ENCODE peak calls at places on chromosome 17, in five cellular contexts. C is cardiac muscle cell, F is body of pancreas, Q is thoracic aorta, N is IMR-90. O is an unnamed sample.

GRCh38 chr17:33506889-33507650 is 214.0 kb upstream of the ASIC2 start:
- DNase-seq in F (no peak), N (no peak), Q (no peak), C (no peak), O (no peak)

GRCh38 chr17:40895106-40895730 is 10.2 kb upstream of the KRT20 start:
- DNase-seq in Q (no peak), F (no peak), C (no peak), N (no peak), O (no peak)

GRCh38 chr17:31281061-31281460 is 16.0 kb downstream of the OMG start:
- DNase-seq in Q (no peak), N (no peak), C (no peak), F (no peak), O (no peak)

GRCh38 chr17:28225271-28225670 is 93.7 kb upstream of the TMEM97 start:
- DNase-seq in N (no peak), Q (no peak), C (no peak), F (no peak), O (no peak)

GRCh38 chr17:10106067-10106466 is 92.3 kb downstream of the GAS7 start:
- DNase-seq in Q (no peak), F (no peak), N (no peak), C (no peak), O (no peak)

GRCh38 chr17:80656590-80656989 is 112.0 kb downstream of the RPTOR start:
- DNase-seq in Q (no peak), F (no peak), C (no peak), N (no peak), O (no peak)

GRCh38 chr17:21278304-21279197 is 6.0 kb upstream of the MAP2K3 start:
- DNase-seq in F (peak; percentile 47), N (no peak), Q (no peak), C (no peak), O (no peak)

GRCh38 chr17:81599719-81600486 is 37.0 kb downstream of the NPLOC4 start:
- DNase-seq in F (no peak), C (no peak), Q (no peak), N (peak; percentile 56), O (no peak)

GRCh38 chr17:6072157-6072556 is 2.0 kb downstream of the WSCD1 start:
- DNase-seq in Q (no peak), N (no peak), C (no peak), F (no peak), O (no peak)

GRCh38 chr17:6071528-6072065 is 1.4 kb downstream of the WSCD1 start:
- DNase-seq in N (no peak), Q (no peak), C (no peak), F (no peak), O (no peak)

GRCh38 chr17:6075050-6075449 is 4.9 kb downstream of the WSCD1 start:
- DNase-seq in Q (no peak), C (no peak), F (no peak), N (no peak), O (no peak)

GRCh38 chr17:6072611-6073010 is 2.4 kb downstream of the WSCD1 start:
- DNase-seq in N (no peak), F (no peak), C (no peak), Q (no peak), O (no peak)

DNA sequence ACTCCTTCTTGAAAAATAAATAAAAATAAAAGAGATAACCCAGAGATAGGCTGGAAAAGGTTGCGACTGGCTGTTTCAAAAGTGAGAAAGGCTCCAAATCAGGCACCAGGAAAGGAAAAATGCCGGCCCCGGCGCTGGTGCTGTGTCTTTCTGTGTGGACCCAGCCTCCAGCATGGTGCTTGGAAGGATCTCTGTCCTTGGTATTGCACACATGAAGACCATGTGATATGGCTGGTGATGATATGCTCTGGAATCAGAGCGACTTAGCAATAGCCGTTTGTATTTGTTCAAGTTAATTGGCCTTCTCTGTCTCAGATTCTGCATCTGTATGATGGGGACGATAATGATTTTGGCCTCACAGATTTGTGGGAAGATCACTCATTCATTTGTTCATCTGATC is 3.4 kb downstream of the WSCD1 start:
- DNase-seq in F (no peak), N (no peak), C (no peak), Q (no peak), O (no peak)
- H3K27ac ChIP-seq in F (no peak overlapping the region), N (no peak overlapping the region), C (no peak overlapping the region), Q (no peak overlapping the region), O (no peak overlapping the region)

DNA sequence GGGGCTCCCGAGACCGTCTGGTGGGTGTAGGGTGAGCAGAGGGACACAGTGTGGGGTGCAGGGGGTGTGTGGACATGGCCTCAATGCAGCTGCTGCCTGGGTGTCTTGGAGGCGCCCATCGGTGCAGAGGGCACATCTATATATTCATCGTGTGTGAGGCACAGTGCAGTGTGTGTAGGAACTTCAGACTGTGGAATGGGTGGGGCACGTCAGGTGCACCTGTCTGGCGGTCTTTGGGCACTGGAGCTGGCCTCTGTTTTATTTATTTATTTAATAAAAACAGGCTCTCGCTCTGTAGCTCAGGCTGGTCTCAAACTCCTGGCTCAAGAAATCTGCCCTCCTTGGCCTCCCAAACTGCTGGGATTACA is 16.8 kb downstream of the LASP1 start:
- DNase-seq in F (no peak), C (no peak), Q (no peak), N (no peak), O (no peak)
- H3K4me1 ChIP-seq in F (peaks cover 50% of the 10 kb centered on the region), C (peaks cover 31% of the 10 kb centered on the region), Q (peaks cover 43% of the 10 kb centered on the region), N (peaks cover 37% of the 10 kb centered on the region), O (peaks cover 20% of the 10 kb centered on the region)

DNA sequence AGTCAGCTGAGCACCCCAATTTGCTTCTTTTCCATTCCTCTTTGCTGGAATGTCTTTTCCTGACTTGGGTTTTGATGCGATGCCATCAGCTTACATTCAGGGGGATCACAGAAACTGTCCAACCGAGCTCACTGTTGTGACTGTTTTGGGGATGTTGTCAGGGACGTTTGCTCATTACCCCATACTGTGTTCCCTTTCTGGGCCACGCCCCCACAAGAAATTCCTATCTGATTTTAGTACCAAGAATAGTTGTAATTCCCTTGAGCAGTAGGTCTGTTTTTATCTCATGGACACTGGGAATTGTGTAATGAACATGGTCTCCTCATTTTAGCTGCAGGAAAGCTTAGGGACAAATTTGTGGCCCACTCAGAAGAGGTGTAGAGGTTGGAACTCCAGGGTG is 2.6 kb upstream of the NTN1 start:
- DNase-seq in F (no peak), N (no peak), Q (no peak), C (no peak), O (no peak)
- H3K27me3 ChIP-seq in F (no peaks in the 10 kb centered on the region), N (peaks cover 35% of the 10 kb centered on the region), Q (no peaks in the 10 kb centered on the region), C (peaks cover 94% of the 10 kb centered on the region), O (peaks cover 72% of the 10 kb centered on the region)

GRCh38 chr17:7590743-7591142 is 849 bp upstream of the SOX15 start:
- DNase-seq in C (no peak), Q (no peak), F (no peak), N (peak; percentile 70), O (no peak)

GRCh38 chr17:7589204-7589868 is 558 bp downstream of the SOX15 start:
- DNase-seq in F (peak; percentile 86), C (peak; percentile 85), N (peak; percentile 83), Q (no peak), O (no peak)

GRCh38 chr17:7588553-7589203 is 1.2 kb downstream of the SOX15 start:
- DNase-seq in N (no peak), C (no peak), F (no peak), Q (no peak), O (no peak)

GRCh38 chr17:7591596-7591995 is 1.7 kb upstream of the SOX15 start:
- DNase-seq in F (no peak), C (no peak), Q (no peak), N (no peak), O (no peak)

DNA sequence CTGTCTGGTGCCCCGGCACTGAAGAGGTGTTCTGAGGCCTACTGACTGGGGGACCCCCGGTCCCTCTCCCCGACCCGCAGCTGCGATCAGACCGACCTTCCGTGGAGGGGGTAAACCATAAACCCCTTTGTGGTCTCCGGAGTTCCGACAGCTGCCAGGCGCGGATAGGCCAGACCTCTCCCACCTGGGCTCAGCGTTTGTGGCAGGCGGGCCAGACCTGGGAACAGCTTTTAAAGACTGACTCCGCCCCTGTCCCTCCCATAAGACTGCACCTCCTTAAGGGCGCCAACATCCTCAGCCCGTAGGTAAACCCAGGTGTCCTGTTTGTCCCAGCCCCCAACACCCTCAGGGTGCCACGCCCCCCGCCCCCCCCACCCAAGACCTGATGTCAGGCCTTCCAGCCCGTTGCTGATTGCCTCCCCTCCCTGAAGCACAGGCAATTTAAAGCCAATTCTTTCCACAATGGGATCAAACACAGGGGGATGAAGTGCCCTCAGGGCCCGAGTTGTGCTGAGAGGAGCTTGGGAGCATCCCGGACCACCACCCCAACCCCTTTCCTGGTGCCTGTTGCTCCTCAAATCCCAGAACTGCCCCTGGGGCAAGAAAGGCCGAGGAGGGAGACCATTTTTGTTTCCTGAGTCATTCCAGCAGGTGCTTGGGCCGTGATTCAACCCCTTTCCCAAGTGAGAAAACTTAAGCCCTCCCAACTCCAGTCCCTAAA is at the start of gene SOX15:
- DNase-seq in F (no peak), N (peak; percentile 57), Q (no peak), C (no peak), O (peak; percentile 95)
- H3K27ac ChIP-seq in F (no peak within 1 kb of the TSS), N (peak within 1 kb of the TSS; percentile 0), Q (peak within 1 kb of the TSS; percentile 50), C (peak within 1 kb of the TSS; percentile 57), O (peak within 1 kb of the TSS; percentile 88)

DNA sequence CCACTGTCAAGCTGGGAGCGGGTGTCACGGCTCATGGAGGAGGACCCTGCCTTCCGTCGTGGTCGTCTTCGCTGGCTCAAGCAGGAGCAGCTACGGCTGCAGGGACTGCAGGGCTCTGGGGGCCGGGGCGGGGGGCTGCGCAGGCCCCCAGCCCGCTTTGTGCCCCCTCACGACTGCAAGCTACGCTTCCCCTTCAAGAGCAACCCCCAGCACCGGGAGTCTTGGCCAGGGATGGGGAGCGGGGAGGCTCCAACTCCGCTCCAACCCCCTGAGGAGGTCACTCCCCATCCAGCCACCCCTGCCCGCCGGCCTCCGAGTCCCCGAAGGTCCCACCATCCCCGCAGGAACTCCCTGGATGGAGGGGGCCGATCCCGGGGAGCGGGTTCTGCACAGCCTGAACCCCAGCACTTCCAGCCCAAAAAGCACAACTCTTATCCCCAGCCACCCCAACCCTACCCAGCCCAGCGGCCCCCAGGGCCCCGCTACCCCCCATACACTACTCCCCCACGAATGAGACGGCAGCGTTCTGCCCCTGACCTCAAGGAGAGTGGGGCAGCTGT is 11.6 kb downstream of the SLC52A1 start:
- DNase-seq in Q (no peak), F (no peak), C (no peak), N (no peak), O (no peak)
- H3K4me1 ChIP-seq in Q (no peaks in the 10 kb centered on the region), F (no peaks in the 10 kb centered on the region), C (no peaks in the 10 kb centered on the region), N (no peaks in the 10 kb centered on the region), O (no peaks in the 10 kb centered on the region)

GRCh38 chr17:43679911-43680310 is 18.2 kb upstream of the MEOX1 start:
- DNase-seq in F (no peak), N (no peak), Q (no peak), C (no peak), O (no peak)

GRCh38 chr17:43679401-43679800 is 17.7 kb upstream of the MEOX1 start:
- DNase-seq in N (no peak), F (no peak), Q (no peak), C (no peak), O (no peak)

GRCh38 chr17:43689814-43690213 is 28.1 kb upstream of the MEOX1 start:
- DNase-seq in F (no peak), C (no peak), N (no peak), Q (no peak), O (no peak)

DNA sequence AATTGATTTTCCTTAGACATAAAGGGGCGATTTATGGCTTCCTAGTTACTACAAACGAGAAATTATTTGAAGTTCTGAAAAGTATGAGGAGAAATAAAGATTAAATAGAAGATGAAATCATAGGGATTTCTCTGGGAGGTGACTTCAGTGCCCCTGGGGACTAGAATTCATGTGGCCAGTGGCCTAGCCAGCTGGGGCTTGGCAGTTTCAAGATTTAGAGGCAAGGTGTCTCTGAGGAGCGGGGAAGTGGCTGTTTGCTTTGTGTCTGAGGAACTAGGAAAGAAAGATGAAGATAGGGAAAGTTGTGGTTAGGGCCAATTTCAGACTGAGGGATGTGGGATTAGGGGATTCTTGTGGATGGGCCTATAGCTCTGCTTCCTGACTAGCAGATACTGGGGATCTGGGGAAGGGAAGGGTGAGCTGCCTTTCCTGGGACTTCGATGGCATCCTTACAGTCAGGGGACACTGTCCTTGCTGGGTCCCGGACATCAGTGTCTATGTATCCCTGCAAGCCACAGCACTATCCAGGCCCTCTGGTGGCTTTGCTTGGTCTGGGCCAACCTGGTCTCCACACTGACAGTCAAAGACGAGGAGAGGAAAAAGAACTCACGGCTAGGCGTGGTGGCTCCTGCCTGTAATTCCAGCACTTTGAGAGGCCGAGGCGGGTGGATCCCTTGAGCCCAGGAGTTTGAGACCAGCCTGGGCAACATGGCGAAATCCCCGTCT is 22.4 kb upstream of the MEOX1 start:
- DNase-seq in F (no peak), C (no peak), N (no peak), Q (no peak), O (no peak)
- H3K27me3 ChIP-seq in F (no peaks in the 10 kb centered on the region), C (no peaks in the 10 kb centered on the region), N (peaks cover 53% of the 10 kb centered on the region), Q (no peaks in the 10 kb centered on the region), O (no peaks in the 10 kb centered on the region)